ENCODE peak calls at places on chromosomes 12 and 14, in four cellular contexts. One of them, this sample, is unnamed.

GRCh38 chr14:95258754-95259593 is 60.7 kb downstream of the CLMN start:
- DNase-seq in GM12878: no peak
- DNase-seq in HepG2: no peak
- DNase-seq in K562: no peak
- DNase-seq in this sample: no peak

GRCh38 chr14:35331605-35332516 is 39.7 kb downstream of the PSMA6 start:
- DNase-seq in GM12878: no peak
- DNase-seq in HepG2: peak
- DNase-seq in K562: peak
- DNase-seq in this sample: no peak

GRCh38 chr12:127334324-127334723 is 932.6 kb upstream of the TMEM132C start:
- DNase-seq in GM12878: no peak
- DNase-seq in HepG2: no peak
- DNase-seq in K562: no peak
- DNase-seq in this sample: no peak

GRCh38 chr14:103056322-103057027 is 874 bp downstream of the CDC42BPB start:
- DNase-seq in GM12878: no peak
- DNase-seq in HepG2: no peak
- DNase-seq in K562: peak
- DNase-seq in this sample: peak

GRCh38 chr14:32201816-32202467 is at the start of gene RNU6-7:
- DNase-seq in GM12878: no peak
- DNase-seq in HepG2: peak
- DNase-seq in K562: no peak
- DNase-seq in this sample: peak

GRCh38 chr14:34223302-34224150 is 238.5 kb downstream of the SPTSSA start:
- DNase-seq in GM12878: no peak
- DNase-seq in HepG2: no peak
- DNase-seq in K562: no peak
- DNase-seq in this sample: no peak

GRCh38 chr12:75656650-75657049 is 145.2 kb upstream of the KRR1 start:
- DNase-seq in GM12878: no peak
- DNase-seq in HepG2: peak
- DNase-seq in K562: no peak
- DNase-seq in this sample: no peak

GRCh38 chr14:28776482-28777266 is 10.1 kb downstream of the FOXG1 start:
- DNase-seq in GM12878: no peak
- DNase-seq in HepG2: no peak
- DNase-seq in K562: no peak
- DNase-seq in this sample: no peak

GRCh38 chr14:83702619-83703018 is 1827.3 kb upstream of the FLRT2 start:
- DNase-seq in GM12878: no peak
- DNase-seq in HepG2: no peak
- DNase-seq in K562: no peak
- DNase-seq in this sample: no peak

GRCh38 chr14:83709116-83709515 is 1820.8 kb upstream of the FLRT2 start:
- DNase-seq in GM12878: no peak
- DNase-seq in HepG2: no peak
- DNase-seq in K562: no peak
- DNase-seq in this sample: no peak

GRCh38 chr14:83707056-83707455 is 1822.9 kb upstream of the FLRT2 start:
- DNase-seq in GM12878: no peak
- DNase-seq in HepG2: no peak
- DNase-seq in K562: no peak
- DNase-seq in this sample: no peak

DNA sequence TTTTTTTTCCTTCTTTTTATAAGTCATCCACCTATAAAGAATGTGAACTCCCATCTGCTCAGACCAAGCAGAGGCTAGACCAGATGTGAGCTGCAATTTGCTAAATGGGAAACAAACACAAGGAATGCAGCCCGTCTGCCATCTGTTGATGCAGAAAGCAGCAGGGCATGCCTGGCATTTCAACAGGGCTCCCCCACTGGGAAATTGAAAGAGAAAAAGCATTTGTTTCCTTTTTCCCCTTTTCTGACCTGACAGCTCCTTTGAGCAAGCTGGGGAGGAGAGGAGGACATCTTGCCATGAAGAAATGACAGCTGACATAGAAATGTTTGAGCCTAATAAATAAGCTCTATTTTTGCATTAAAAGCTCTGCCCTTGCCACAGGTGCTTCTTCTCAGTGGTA is 1823.4 kb upstream of the FLRT2 start:
- DNase-seq in GM12878: no peak
- DNase-seq in HepG2: no peak
- DNase-seq in K562: no peak
- DNase-seq in this sample: peak
- TF ChIP-seq NR2C2 in GM12878: no peak
- TF ChIP-seq NR2C2 in HepG2: no peak
- TF ChIP-seq NR2C2 in K562: no peak
- TF ChIP-seq NR2C2 in this sample: no peak

DNA sequence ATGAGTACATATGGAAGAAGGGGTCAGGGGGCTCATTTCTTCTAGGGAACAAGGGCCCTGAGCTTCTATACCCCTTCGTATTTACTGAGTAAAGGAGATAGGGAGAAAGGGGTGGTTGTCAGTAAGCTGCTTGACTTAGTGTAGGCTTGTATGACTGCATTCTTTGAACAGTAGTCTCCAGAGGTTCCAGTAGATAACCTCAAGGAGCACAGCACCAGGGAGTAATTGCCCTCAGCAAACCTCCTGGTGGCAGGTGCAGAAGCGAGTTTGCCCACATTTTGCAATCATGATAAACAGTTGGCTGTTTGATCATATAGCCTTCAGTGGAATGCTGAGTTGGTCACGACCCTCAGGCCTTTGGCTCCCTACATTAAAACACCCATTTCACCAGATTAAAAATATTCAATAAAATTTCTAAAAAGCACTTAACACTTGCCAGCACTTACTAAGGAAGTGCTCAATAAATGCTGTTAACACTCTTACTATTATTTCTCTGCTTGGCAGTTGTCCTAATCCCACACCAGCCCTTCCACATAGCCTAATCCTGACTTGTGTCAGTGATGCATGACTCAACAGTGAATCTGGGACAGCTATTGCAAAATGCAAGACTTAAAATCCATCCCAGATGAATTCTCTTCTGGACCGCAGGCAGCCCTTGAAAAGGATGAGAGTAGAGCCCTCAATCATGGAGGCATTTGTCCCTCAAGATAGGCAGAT is 3.7 kb upstream of the DHRS4L2 start:
- DNase-seq in GM12878: no peak
- DNase-seq in HepG2: peak
- DNase-seq in K562: no peak
- DNase-seq in this sample: no peak
- TF ChIP-seq NR2C2 in GM12878: no peak
- TF ChIP-seq NR2C2 in HepG2: no peak
- TF ChIP-seq NR2C2 in K562: no peak
- TF ChIP-seq NR2C2 in this sample: no peak

GRCh38 chr12:4526923-4527546 is 11.7 kb upstream of the RAD51AP1 start:
- DNase-seq in GM12878: no peak
- DNase-seq in HepG2: peak
- DNase-seq in K562: no peak
- DNase-seq in this sample: no peak
- TF ChIP-seq NR2C2 in GM12878: no peak
- TF ChIP-seq NR2C2 in HepG2: no peak
- TF ChIP-seq NR2C2 in K562: no peak
- TF ChIP-seq NR2C2 in this sample: no peak

GRCh38 chr14:69105326-69105725 is 47.6 kb downstream of the DCAF5 start:
- DNase-seq in GM12878: no peak
- DNase-seq in HepG2: no peak
- DNase-seq in K562: no peak
- DNase-seq in this sample: no peak

GRCh38 chr14:69106451-69106850 is 46.5 kb downstream of the DCAF5 start:
- DNase-seq in GM12878: no peak
- DNase-seq in HepG2: no peak
- DNase-seq in K562: no peak
- DNase-seq in this sample: no peak

GRCh38 chr14:69108358-69108757 is 44.6 kb downstream of the DCAF5 start:
- DNase-seq in GM12878: no peak
- DNase-seq in HepG2: no peak
- DNase-seq in K562: no peak
- DNase-seq in this sample: no peak

GRCh38 chr14:69107407-69108003 is 45.4 kb downstream of the DCAF5 start:
- DNase-seq in GM12878: peak
- DNase-seq in HepG2: peak
- DNase-seq in K562: peak
- DNase-seq in this sample: peak
- TF ChIP-seq NR2C2 in GM12878: no peak
- TF ChIP-seq NR2C2 in HepG2: no peak
- TF ChIP-seq NR2C2 in K562: no peak
- TF ChIP-seq NR2C2 in this sample: no peak

GRCh38 chr12:116779597-116779996 is 41.5 kb downstream of the RNFT2 start:
- DNase-seq in GM12878: no peak
- DNase-seq in HepG2: no peak
- DNase-seq in K562: no peak
- DNase-seq in this sample: no peak

GRCh38 chr12:116780942-116781341 is 42.8 kb downstream of the RNFT2 start:
- DNase-seq in GM12878: no peak
- DNase-seq in HepG2: no peak
- DNase-seq in K562: no peak
- DNase-seq in this sample: no peak

GRCh38 chr12:116790066-116790465 is 52.0 kb downstream of the RNFT2 start:
- DNase-seq in GM12878: no peak
- DNase-seq in HepG2: no peak
- DNase-seq in K562: no peak
- DNase-seq in this sample: no peak

GRCh38 chr12:116783503-116784237 is 45.6 kb downstream of the RNFT2 start:
- DNase-seq in GM12878: no peak
- DNase-seq in HepG2: no peak
- DNase-seq in K562: no peak
- DNase-seq in this sample: no peak

DNA sequence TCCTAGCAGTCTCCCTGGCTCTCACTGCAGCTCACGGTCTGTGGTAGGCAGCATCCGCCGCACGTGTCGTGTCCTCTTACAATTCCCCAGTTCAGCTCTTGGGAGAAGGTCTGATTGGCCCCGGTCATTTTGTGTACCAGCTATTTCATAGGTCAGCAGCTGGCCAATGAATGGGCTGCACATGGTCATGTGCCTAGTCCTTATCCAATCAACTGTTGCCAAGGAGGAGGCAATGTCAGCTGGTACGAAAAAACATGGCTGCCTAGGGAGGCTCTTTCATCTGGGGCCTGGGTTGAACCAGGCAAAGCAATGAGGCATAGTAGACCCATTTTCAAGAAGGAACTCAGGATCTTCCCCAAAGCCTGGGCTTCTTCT is 46.1 kb downstream of the RNFT2 start:
- DNase-seq in GM12878: no peak
- DNase-seq in HepG2: no peak
- DNase-seq in K562: peak
- DNase-seq in this sample: no peak
- TF ChIP-seq NR2C2 in GM12878: no peak
- TF ChIP-seq NR2C2 in HepG2: no peak
- TF ChIP-seq NR2C2 in K562: no peak
- TF ChIP-seq NR2C2 in this sample: no peak

GRCh38 chr12:32499048-32499447 is 99.7 kb downstream of the FGD4 start:
- DNase-seq in GM12878: no peak
- DNase-seq in HepG2: no peak
- DNase-seq in K562: no peak
- DNase-seq in this sample: no peak

GRCh38 chr12:32505067-32505466 is 105.7 kb downstream of the FGD4 start:
- DNase-seq in GM12878: no peak
- DNase-seq in HepG2: no peak
- DNase-seq in K562: no peak
- DNase-seq in this sample: no peak

GRCh38 chr12:32502693-32503510 is 103.5 kb downstream of the FGD4 start:
- DNase-seq in GM12878: no peak
- DNase-seq in HepG2: no peak
- DNase-seq in K562: no peak
- DNase-seq in this sample: no peak

GRCh38 chr12:32504626-32505025 is 105.3 kb downstream of the FGD4 start:
- DNase-seq in GM12878: no peak
- DNase-seq in HepG2: no peak
- DNase-seq in K562: no peak
- DNase-seq in this sample: no peak

GRCh38 chr12:32501835-32502333 is 102.5 kb downstream of the FGD4 start:
- DNase-seq in GM12878: no peak
- DNase-seq in HepG2: peak
- DNase-seq in K562: no peak
- DNase-seq in this sample: peak
- TF ChIP-seq NR2C2 in GM12878: no peak
- TF ChIP-seq NR2C2 in HepG2: no peak
- TF ChIP-seq NR2C2 in K562: no peak
- TF ChIP-seq NR2C2 in this sample: no peak

DNA sequence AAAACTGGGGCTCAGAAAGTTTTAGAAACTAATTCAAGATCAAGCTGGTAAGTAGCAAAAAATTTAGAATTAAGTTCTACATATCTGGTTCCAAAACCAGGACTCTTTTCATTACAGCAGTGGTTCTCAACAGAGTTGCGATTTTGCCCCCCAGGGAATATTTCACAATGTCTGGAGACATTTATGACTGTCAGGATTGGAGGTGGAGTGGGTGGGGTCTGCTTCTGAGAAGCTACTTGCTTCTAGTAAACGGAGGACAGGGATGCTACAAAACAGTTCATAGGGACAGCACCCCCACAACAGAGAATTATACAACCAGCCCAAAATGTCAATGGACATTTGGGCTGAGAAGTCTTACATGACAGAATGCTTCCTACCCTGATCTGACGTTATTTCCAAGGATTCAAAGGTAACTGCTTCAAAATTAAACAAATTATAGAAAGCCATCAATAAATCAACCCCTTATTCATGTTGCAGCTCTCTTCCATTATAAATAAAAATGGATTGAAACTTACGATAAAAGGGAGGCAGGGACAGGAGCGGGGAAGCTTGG is 728 bp upstream of the SPATA7 start:
- DNase-seq in GM12878: no peak
- DNase-seq in HepG2: no peak
- DNase-seq in K562: no peak
- DNase-seq in this sample: no peak
- TF ChIP-seq NR2C2 in GM12878: no peak
- TF ChIP-seq NR2C2 in HepG2: no peak
- TF ChIP-seq NR2C2 in K562: no peak
- TF ChIP-seq NR2C2 in this sample: no peak

DNA sequence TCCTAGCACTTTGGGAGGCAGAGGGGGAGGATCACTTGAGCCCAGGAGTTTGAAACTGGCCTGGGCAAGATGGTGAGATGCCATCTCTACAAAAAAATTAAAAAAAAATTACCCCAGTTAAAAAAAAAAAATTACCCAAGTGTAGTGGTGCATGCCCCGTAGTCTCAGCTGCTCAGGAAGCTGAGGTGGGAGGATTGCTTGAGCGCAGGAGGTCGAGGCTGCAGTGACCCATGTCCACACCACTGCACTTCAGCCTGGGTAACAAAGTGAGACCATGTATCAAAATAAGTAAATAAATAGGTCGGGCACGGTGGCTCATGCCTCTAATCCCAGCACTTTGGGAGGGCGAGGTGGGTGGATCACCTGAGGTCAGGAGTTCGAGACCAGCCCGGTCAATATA is 128.8 kb downstream of the VRK1 start:
- DNase-seq in GM12878: no peak
- DNase-seq in HepG2: no peak
- DNase-seq in K562: no peak
- DNase-seq in this sample: no peak
- TF ChIP-seq NR2C2 in GM12878: no peak
- TF ChIP-seq NR2C2 in HepG2: no peak
- TF ChIP-seq NR2C2 in K562: no peak
- TF ChIP-seq NR2C2 in this sample: no peak

This sample was measured in WTC11.